ENCODE peak calls at places on chromosomes 12 and 14, in nine cellular contexts. J, I, G, M, A, B, P, L and H are unnamed samples.
A peak's percentile ranks its signal among the peaks of the same experiment; 100 is the strongest.

GRCh38 chr12:53052419-53053222 is 2.8 kb downstream of the TNS2 start:
- DNase-seq in J (peak; percentile 61), I (peak; percentile 80), G (no peak), M (peak; percentile 61), A (no peak), B (no peak), P (no peak), L (no peak), H (peak; percentile 21)

GRCh38 chr14:98580131-98580678 is 691.8 kb downstream of the BCL11B start:
- DNase-seq in J (peak; percentile 29), I (no peak), G (no peak), M (no peak), A (no peak), B (no peak), P (no peak), L (no peak), H (no peak)

GRCh38 chr12:41942355-41942754 is 202.3 kb downstream of the GXYLT1 start:
- DNase-seq in J (no peak), I (no peak), G (no peak), M (no peak), A (no peak), B (no peak), P (no peak), L (no peak), H (no peak)

GRCh38 chr12:115577401-115577800 is 700.1 kb downstream of the MED13L start:
- DNase-seq in J (no peak), I (no peak), G (no peak), M (no peak), A (no peak), B (no peak), P (no peak), L (no peak), H (no peak)

GRCh38 chr12:132393245-132393795 is 63.9 kb upstream of the GALNT9 start:
- DNase-seq in J (peak; percentile 45), I (no peak), G (no peak), M (no peak), A (no peak), B (no peak), P (no peak), L (no peak), H (no peak)

GRCh38 chr12:6361834-6362233 is 13.5 kb downstream of the SCNN1A start:
- DNase-seq in J (peak; percentile 94), I (no peak), G (no peak), M (no peak), A (no peak), B (no peak), P (no peak), L (no peak), H (no peak)

GRCh38 chr12:94710933-94711332 is 60.6 kb upstream of the TMCC3 start:
- DNase-seq in J (peak; percentile 32), I (no peak), G (no peak), M (no peak), A (peak; percentile 36), B (no peak), P (no peak), L (no peak), H (peak; percentile 18)

GRCh38 chr14:44833376-44833775 is 128.4 kb downstream of the KLHL28 start:
- DNase-seq in J (peak; percentile 68), I (no peak), G (no peak), M (no peak), A (no peak), B (no peak), P (no peak), L (no peak), H (no peak)

GRCh38 chr12:123899368-123899767 is 73.3 kb downstream of the CCDC92 start:
- DNase-seq in J (no peak), I (no peak), G (no peak), M (no peak), A (no peak), B (no peak), P (no peak), L (no peak), H (no peak)

GRCh38 chr12:88982694-88983093 is 369.6 kb downstream of the DUSP6 start:
- DNase-seq in J (no peak), I (no peak), G (no peak), M (no peak), A (no peak), B (no peak), P (no peak), L (no peak), H (no peak)

GRCh38 chr14:102917469-102918211 is 4.8 kb upstream of the AMN start:
- DNase-seq in J (peak; percentile 33), I (peak; percentile 84), G (peak; percentile 28), M (peak; percentile 7), A (peak; percentile 87), B (no peak), P (no peak), L (no peak), H (peak; percentile 38)

GRCh38 chr14:102316048-102316745 is 3.3 kb upstream of the ZNF839 start:
- DNase-seq in J (peak; percentile 70), I (peak; percentile 21), G (no peak), M (peak; percentile 25), A (no peak), B (peak; percentile 29), P (no peak), L (peak; percentile 60), H (no peak)

GRCh38 chr12:106317406-106318082 is 15.0 kb downstream of the TCP11L2 start:
- DNase-seq in J (no peak), I (no peak), G (no peak), M (no peak), A (no peak), B (peak; percentile 15), P (no peak), L (no peak), H (no peak)

GRCh38 chr14:67630186-67630585 is 10.5 kb downstream of the ARG2 start:
- DNase-seq in J (no peak), I (no peak), G (no peak), M (no peak), A (no peak), B (peak; percentile 24), P (no peak), L (no peak), H (no peak)

GRCh38 chr14:56810850-56811595 is 744 bp upstream of the OTX2 start:
- DNase-seq in J (no peak), I (no peak), G (no peak), M (no peak), A (no peak), B (no peak), P (no peak), L (no peak), H (no peak)

GRCh38 chr12:43291516-43291915 is 260.5 kb downstream of the ADAMTS20 start:
- DNase-seq in J (peak; percentile 12), I (no peak), G (no peak), M (no peak), A (no peak), B (no peak), P (no peak), L (no peak), H (no peak)

GRCh38 chr14:61860294-61860918 is 98.2 kb downstream of the SNAPC1 start:
- DNase-seq in J (peak; percentile 59), I (peak; percentile 68), G (peak; percentile 56), M (no peak), A (peak; percentile 82), B (no peak), P (peak; percentile 4), L (no peak), H (peak; percentile 22)

GRCh38 chr12:50776749-50777728 is 13.1 kb downstream of the ATF1 start:
- DNase-seq in J (no peak), I (no peak), G (no peak), M (no peak), A (no peak), B (no peak), P (no peak), L (no peak), H (no peak)

GRCh38 chr12:7645395-7646177 is 20.1 kb downstream of the APOBEC1 start:
- DNase-seq in J (peak; percentile 12), I (peak; percentile 45), G (no peak), M (no peak), A (peak; percentile 59), B (no peak), P (no peak), L (no peak), H (peak; percentile 34)

GRCh38 chr12:27807063-27807703 is 27.1 kb upstream of the MANSC4 start:
- DNase-seq in J (no peak), I (no peak), G (no peak), M (no peak), A (no peak), B (no peak), P (no peak), L (no peak), H (no peak)

GRCh38 chr12:132600048-132601032 is 10.0 kb downstream of the LRCOL1 start:
- DNase-seq in J (peak; percentile 59), I (peak; percentile 88), G (peak; percentile 23), M (peak; percentile 46), A (peak; percentile 83), B (no peak), P (no peak), L (peak; percentile 5), H (peak; percentile 75)

GRCh38 chr12:94297876-94298520 is 149.6 kb downstream of the PLXNC1 start:
- DNase-seq in J (no peak), I (no peak), G (no peak), M (no peak), A (no peak), B (no peak), P (no peak), L (no peak), H (no peak)

GRCh38 chr12:69392146-69392928 is 32.8 kb downstream of the YEATS4 start:
- DNase-seq in J (no peak), I (no peak), G (no peak), M (no peak), A (peak; percentile 27), B (no peak), P (no peak), L (no peak), H (no peak)

GRCh38 chr12:101829639-101830390 is 944 bp downstream of the GNPTAB start:
- DNase-seq in J (no peak), I (no peak), G (no peak), M (no peak), A (no peak), B (no peak), P (no peak), L (no peak), H (peak; percentile 12)